ENCODE peak calls at places on chromosomes 6 and 20, in ten cellular contexts. N is tibial artery, I is SK-N-SH, T is psoas muscle, D is fibroblast of lung, O is heart right ventricle, X is tibial nerve, S is breast epithelium, M is body of pancreas, A is uterus. Y is an unnamed sample.

GRCh38 chr20:58233881-58234528 is 5.6 kb upstream of the ANKRD60 start:
- DNase-seq in O (no peak), A (peak; percentile 34), D (no peak), N (no peak), I (peak; percentile 72), T (peak; percentile 27), M (peak; percentile 32), X (no peak), S (no peak), Y (peak; percentile 95)

GRCh38 chr6:113634352-113635163 is 222.6 kb upstream of the MARCKS start:
- DNase-seq in M (no peak), T (no peak), O (no peak), D (peak; percentile 81), N (no peak), A (no peak), I (no peak), S (no peak), X (no peak), Y (no peak)

GRCh38 chr6:137761072-137761471 is 106.0 kb upstream of the TNFAIP3 start:
- DNase-seq in I (no peak), O (no peak), T (no peak), A (no peak), N (no peak), S (no peak), M (no peak), D (peak; percentile 39), X (no peak), Y (no peak)

GRCh38 chr6:18432619-18433018 is 45.5 kb downstream of the RNF144B start:
- DNase-seq in A (no peak), T (no peak), S (no peak), D (no peak), O (no peak), M (no peak), I (no peak), N (no peak), X (no peak), Y (no peak)

GRCh38 chr6:80457044-80457933 is 350.8 kb downstream of the BCKDHB start:
- DNase-seq in T (peak; percentile 66), O (peak; percentile 66), I (no peak), S (peak; percentile 62), X (peak; percentile 27), M (peak; percentile 47), N (peak; percentile 88), D (peak; percentile 97), A (peak; percentile 73), Y (no peak)

GRCh38 chr20:5885866-5886265 is 64.5 kb downstream of the TRMT6 start:
- DNase-seq in S (no peak), T (no peak), A (no peak), N (no peak), M (no peak), O (no peak), I (no peak), X (no peak), D (no peak), Y (no peak)

GRCh38 chr6:161367472-161367871 is 93.6 kb upstream of the AGPAT4 start:
- DNase-seq in O (no peak), N (no peak), A (no peak), M (no peak), X (no peak), S (no peak), D (no peak), T (no peak), I (no peak), Y (peak; percentile 26)

GRCh38 chr6:79724816-79725215 is 93.7 kb downstream of the SH3BGRL2 start:
- DNase-seq in O (peak; percentile 8), D (no peak), I (peak; percentile 8), M (no peak), N (no peak), A (no peak), X (no peak), T (no peak), S (no peak), Y (no peak)

GRCh38 chr20:62009869-62010445 is 55.7 kb downstream of the TAF4 start:
- DNase-seq in I (no peak), X (no peak), T (no peak), D (no peak), O (no peak), N (no peak), M (no peak), S (no peak), A (no peak), Y (no peak)

GRCh38 chr6:45148278-45148677 is 179.9 kb upstream of the RUNX2 start:
- DNase-seq in A (no peak), S (no peak), N (no peak), T (no peak), M (no peak), I (no peak), X (no peak), O (no peak), D (peak; percentile 12), Y (no peak)

GRCh38 chr6:38937839-38938613 is 110.6 kb upstream of the GLP1R start:
- DNase-seq in D (no peak), S (no peak), X (no peak), A (no peak), N (no peak), M (no peak), T (no peak), O (no peak), I (no peak), Y (no peak)

GRCh38 chr6:38929560-38929959 is 119.0 kb upstream of the GLP1R start:
- DNase-seq in D (no peak), X (no peak), N (no peak), I (no peak), M (no peak), T (no peak), S (no peak), A (no peak), O (no peak), Y (no peak)

GRCh38 chr6:38938741-38939140 is 109.8 kb upstream of the GLP1R start:
- DNase-seq in S (no peak), M (no peak), I (no peak), T (no peak), O (no peak), X (no peak), A (no peak), D (no peak), N (no peak), Y (no peak)

GRCh38 chr6:38935051-38935450 is 113.5 kb upstream of the GLP1R start:
- DNase-seq in S (no peak), O (no peak), N (no peak), T (no peak), M (no peak), D (no peak), X (no peak), I (no peak), A (no peak), Y (no peak)

GRCh38 chr6:38933426-38933825 is 115.2 kb upstream of the GLP1R start:
- DNase-seq in I (peak; percentile 27), M (no peak), D (no peak), S (no peak), X (no peak), T (no peak), N (no peak), O (no peak), A (no peak), Y (no peak)
- TF ChIP-seq CTCF in I (peak; percentile 47), M (peak; percentile 40), D (peak; percentile 6), S (no peak), X (no peak), T (no peak), N (no peak), O (no peak), A (no peak), Y (no peak)

DNA sequence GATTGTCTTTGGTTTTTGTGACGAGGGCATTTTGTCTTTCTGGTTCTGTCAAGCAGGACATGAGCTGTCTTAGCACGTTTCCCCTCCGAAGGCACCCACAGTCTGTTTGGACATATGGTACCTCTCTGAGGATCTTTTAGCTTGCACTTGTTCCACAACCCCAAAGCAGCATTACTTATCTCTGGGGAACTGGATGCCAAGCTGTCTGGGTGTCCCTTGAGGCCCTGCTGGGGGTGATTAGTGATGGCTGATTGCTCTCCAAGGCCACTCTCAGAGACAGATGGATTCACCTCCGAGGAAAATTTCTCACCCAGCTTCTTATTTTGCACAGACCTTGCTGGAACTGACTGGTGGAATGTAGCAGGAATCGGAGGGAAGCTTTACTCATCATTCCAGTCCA is 445.0 kb upstream of the CHD6 start:
- DNase-seq in T (no peak), D (no peak), I (no peak), O (no peak), X (no peak), A (no peak), M (no peak), S (no peak), N (no peak), Y (no peak)
- H3K27ac ChIP-seq in T (no peak overlapping the region), D (no peak overlapping the region), I (no peak overlapping the region), O (no peak overlapping the region), X (no peak overlapping the region), A (no peak overlapping the region), M (no peak overlapping the region), S (no peak overlapping the region), N (no peak overlapping the region), Y (no peak overlapping the region)

GRCh38 chr6:43450699-43451131 is 4.6 kb downstream of the DLK2 start:
- DNase-seq in A (no peak), T (no peak), D (no peak), N (no peak), S (no peak), M (no peak), X (no peak), I (no peak), O (no peak), Y (no peak)

GRCh38 chr6:43448916-43449315 is 6.4 kb downstream of the DLK2 start:
- DNase-seq in M (no peak), D (no peak), X (no peak), N (no peak), S (no peak), I (no peak), A (no peak), O (no peak), T (no peak), Y (no peak)

GRCh38 chr6:43452896-43453295 is 2.5 kb downstream of the DLK2 start:
- DNase-seq in D (no peak), N (no peak), X (no peak), T (no peak), M (no peak), A (no peak), O (no peak), S (no peak), I (no peak), Y (no peak)

GRCh38 chr6:43451939-43452338 is 3.4 kb downstream of the DLK2 start:
- DNase-seq in M (no peak), I (no peak), S (no peak), T (no peak), D (no peak), A (no peak), N (no peak), O (no peak), X (no peak), Y (no peak)

DNA sequence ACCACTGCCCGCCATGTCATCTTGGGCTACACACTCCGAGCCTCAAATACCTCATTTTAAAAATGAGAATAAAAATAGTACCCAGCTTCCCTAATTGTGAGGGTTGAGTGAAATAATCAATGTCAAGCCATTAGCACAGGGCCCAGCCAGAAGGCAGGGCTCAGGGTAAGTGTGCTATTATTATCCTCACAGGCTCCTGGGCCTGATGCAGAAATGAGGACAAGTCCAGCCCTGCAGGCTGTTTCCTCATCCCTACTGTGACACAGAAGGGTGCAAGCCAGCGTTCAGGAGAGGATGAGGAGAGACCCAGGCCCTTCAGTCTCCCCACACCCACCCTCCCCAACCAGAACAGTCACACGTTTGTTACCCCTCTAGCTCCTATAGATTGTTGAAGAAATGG is 4.0 kb downstream of the DLK2 start:
- DNase-seq in I (no peak), A (no peak), O (no peak), T (no peak), M (no peak), N (no peak), D (no peak), S (no peak), X (no peak), Y (no peak)
- H3K36me3 ChIP-seq in I (peaks cover 33% of the 10 kb centered on the region), A (no peaks in the 10 kb centered on the region), O (peaks cover 25% of the 10 kb centered on the region), T (peaks cover 64% of the 10 kb centered on the region), M (peaks cover 6% of the 10 kb centered on the region), N (peaks cover 59% of the 10 kb centered on the region), D (peaks cover 12% of the 10 kb centered on the region), S (no peaks in the 10 kb centered on the region), X (no peaks in the 10 kb centered on the region), Y (peaks cover 17% of the 10 kb centered on the region)

GRCh38 chr20:63738687-63739128 is 868 bp upstream of the SLC2A4RG start:
- DNase-seq in A (peak; percentile 68), M (peak; percentile 80), N (peak; percentile 88), O (peak; percentile 67), S (no peak), I (peak; percentile 78), D (peak; percentile 16), T (peak; percentile 77), X (peak; percentile 49), Y (peak; percentile 90)
- TF ChIP-seq CTCF in A (no peak), M (no peak), N (no peak), O (no peak), S (no peak), I (no peak), D (no peak), T (no peak), X (no peak), Y (no peak)